ENCODE peak calls at places on chromosomes 3 and 15, in five cellular contexts. X, Q, B, V and N are unnamed samples.

GRCh38 chr15:77266708-77267387 is 153.1 kb downstream of the PEAK1 start:
- DNase-seq in Q (no peak), V (no peak), B (peak), X (no peak), N (no peak)

GRCh38 chr15:92624401-92624991 is 31.1 kb downstream of the FAM174B start:
- DNase-seq in V (no peak), X (no peak), B (peak), Q (no peak), N (no peak)

GRCh38 chr3:107431048-107431297 is 53.7 kb downstream of the CCDC54 start:
- DNase-seq in Q (no peak), V (no peak), B (no peak), X (no peak), N (peak)

GRCh38 chr3:183265157-183265642 is 12.1 kb downstream of the B3GNT5 start:
- DNase-seq in B (peak), X (no peak), Q (no peak), V (no peak), N (peak)

GRCh38 chr15:38818156-38818745 is 253.6 kb upstream of the RASGRP1 start:
- DNase-seq in B (no peak), V (no peak), Q (no peak), X (no peak), N (peak)

GRCh38 chr15:81387629-81388430 is 13.8 kb upstream of the TMC3 start:
- DNase-seq in X (no peak), V (no peak), B (no peak), Q (no peak), N (no peak)

GRCh38 chr3:56855856-56856538 is 54.2 kb upstream of the ARHGEF3 start:
- DNase-seq in V (peak), B (no peak), Q (peak), X (peak), N (peak)

GRCh38 chr3:127632441-127632840 is 3.5 kb downstream of the PODXL2 start:
- DNase-seq in X (no peak), V (no peak), Q (no peak), B (no peak), N (no peak)

GRCh38 chr3:42025388-42026138 is 63.7 kb upstream of the ULK4 start:
- DNase-seq in X (peak), V (no peak), B (peak), Q (peak), N (peak)

GRCh38 chr15:36899696-36900095 is 200.7 kb downstream of the MEIS2 start:
- DNase-seq in Q (no peak), X (no peak), V (no peak), B (no peak), N (no peak)

GRCh38 chr3:172397716-172398405 is 50.4 kb downstream of the GHSR start:
- DNase-seq in V (no peak), B (no peak), X (no peak), Q (no peak), N (no peak)

GRCh38 chr3:12708584-12709192 is 44.8 kb upstream of the RAF1 start:
- DNase-seq in Q (no peak), X (no peak), B (peak), V (no peak), N (no peak)

GRCh38 chr15:91970142-91970541 is 116.6 kb downstream of the SLCO3A1 start:
- DNase-seq in V (no peak), B (no peak), Q (peak), X (no peak), N (no peak)

GRCh38 chr3:134965849-134966248 is 170.8 kb downstream of the EPHB1 start:
- DNase-seq in Q (no peak), B (no peak), X (no peak), V (no peak), N (no peak)

GRCh38 chr3:171417813-171418212 is 42.4 kb downstream of the TNIK start:
- DNase-seq in Q (no peak), X (no peak), V (peak), B (peak), N (no peak)

GRCh38 chr15:98769867-98770266 is 121.5 kb downstream of the IGF1R start:
- DNase-seq in X (no peak), V (no peak), Q (no peak), B (no peak), N (no peak)

GRCh38 chr3:189122120-189122519 is 49.7 kb upstream of the TPRG1 start:
- DNase-seq in Q (no peak), B (no peak), V (no peak), X (no peak), N (no peak)

GRCh38 chr15:77516786-77517185 is 96.1 kb downstream of the HMG20A start:
- DNase-seq in Q (no peak), V (no peak), B (no peak), X (no peak), N (no peak)

GRCh38 chr3:122921791-122922651 is 105.5 kb downstream of the SEMA5B start:
- DNase-seq in X (peak), V (peak), B (no peak), Q (no peak), N (peak)

GRCh38 chr15:62868507-62868906 is 174.0 kb upstream of the TPM1 start:
- DNase-seq in B (no peak), X (no peak), Q (no peak), V (no peak), N (no peak)

GRCh38 chr15:89755701-89756100 is 4.7 kb upstream of the MESP1 start:
- DNase-seq in B (no peak), X (no peak), Q (no peak), V (no peak), N (no peak)

GRCh38 chr3:66495633-66496032 is 5.2 kb downstream of the LRIG1 start:
- DNase-seq in V (no peak), Q (peak), X (peak), B (no peak), N (peak)

GRCh38 chr3:168952551-168952950 is 711.0 kb downstream of the MECOM start:
- DNase-seq in X (peak), B (peak), V (peak), Q (no peak), N (no peak)

GRCh38 chr3:94544131-94544530 is 481.3 kb downstream of the NSUN3 start:
- DNase-seq in B (no peak), V (no peak), X (no peak), Q (no peak), N (no peak)

GRCh38 chr3:53709856-53710674 is 136.2 kb downstream of the CHDH start:
- DNase-seq in Q (peak), V (peak), X (peak), B (peak), N (peak)

GRCh38 chr3:13494463-13495350 is 14.6 kb downstream of the HDAC11 start:
- DNase-seq in B (no peak), Q (peak), V (no peak), X (peak), N (peak)

GRCh38 chr3:48656061-48656840 is 6.4 kb downstream of the CELSR3 start:
- DNase-seq in X (peak), B (peak), Q (peak), V (peak), N (peak)

GRCh38 chr3:111531446-111531845 is 10.6 kb upstream of the CD96 start:
- DNase-seq in V (no peak), X (no peak), Q (no peak), B (peak), N (no peak)

GRCh38 chr15:69304176-69304533 is 5.4 kb downstream of the PAQR5 start:
- DNase-seq in B (peak), Q (no peak), X (no peak), V (peak), N (no peak)

GRCh38 chr3:129542747-129543146 is 228 bp upstream of the H1-8 start:
- DNase-seq in B (no peak), X (no peak), Q (no peak), V (no peak), N (no peak)

GRCh38 chr3:183061431-183062172 is 37.7 kb downstream of the MCCC1 start:
- DNase-seq in V (no peak), B (peak), X (no peak), Q (no peak), N (no peak)

GRCh38 chr15:60423540-60423939 is 25.8 kb upstream of the ANXA2 start:
- DNase-seq in B (peak), Q (no peak), X (peak), V (peak), N (peak)

GRCh38 chr15:39896837-39897236 is 23.2 kb downstream of the GPR176 start:
- DNase-seq in V (no peak), Q (no peak), B (peak), X (no peak), N (no peak)

GRCh38 chr15:48323294-48323693 is 7.9 kb upstream of the DUT start:
- DNase-seq in Q (no peak), V (no peak), B (no peak), X (no peak), N (no peak)

GRCh38 chr3:177875786-177876476 is 660.3 kb upstream of the KCNMB2 start:
- DNase-seq in V (no peak), B (no peak), X (no peak), Q (no peak), N (no peak)

GRCh38 chr3:135860761-135861160 is 104.8 kb upstream of the PPP2R3A start:
- DNase-seq in Q (no peak), B (peak), V (no peak), X (no peak), N (no peak)

GRCh38 chr15:100042558-100042957 is 299.2 kb downstream of the ADAMTS17 start:
- DNase-seq in Q (no peak), V (no peak), X (no peak), B (peak), N (no peak)

GRCh38 chr3:31081031-31081662 is 186.7 kb upstream of the GADL1 start:
- DNase-seq in X (no peak), V (no peak), Q (no peak), B (no peak), N (no peak)

GRCh38 chr3:117105650-117106049 is 396.1 kb downstream of the TUSC7 start:
- DNase-seq in B (peak), X (no peak), Q (no peak), V (no peak), N (no peak)

GRCh38 chr3:55868347-55868746 is 381.2 kb upstream of the WNT5A start:
- DNase-seq in Q (peak), X (no peak), B (no peak), V (no peak), N (peak)

GRCh38 chr3:33299395-33300081 is 22.3 kb downstream of the FBXL2 start:
- DNase-seq in Q (no peak), B (peak), X (no peak), V (no peak), N (no peak)
- H3K27ac ChIP-seq in Q (no peak), B (peak), X (no peak), V (no peak), N (no peak)

DNA sequence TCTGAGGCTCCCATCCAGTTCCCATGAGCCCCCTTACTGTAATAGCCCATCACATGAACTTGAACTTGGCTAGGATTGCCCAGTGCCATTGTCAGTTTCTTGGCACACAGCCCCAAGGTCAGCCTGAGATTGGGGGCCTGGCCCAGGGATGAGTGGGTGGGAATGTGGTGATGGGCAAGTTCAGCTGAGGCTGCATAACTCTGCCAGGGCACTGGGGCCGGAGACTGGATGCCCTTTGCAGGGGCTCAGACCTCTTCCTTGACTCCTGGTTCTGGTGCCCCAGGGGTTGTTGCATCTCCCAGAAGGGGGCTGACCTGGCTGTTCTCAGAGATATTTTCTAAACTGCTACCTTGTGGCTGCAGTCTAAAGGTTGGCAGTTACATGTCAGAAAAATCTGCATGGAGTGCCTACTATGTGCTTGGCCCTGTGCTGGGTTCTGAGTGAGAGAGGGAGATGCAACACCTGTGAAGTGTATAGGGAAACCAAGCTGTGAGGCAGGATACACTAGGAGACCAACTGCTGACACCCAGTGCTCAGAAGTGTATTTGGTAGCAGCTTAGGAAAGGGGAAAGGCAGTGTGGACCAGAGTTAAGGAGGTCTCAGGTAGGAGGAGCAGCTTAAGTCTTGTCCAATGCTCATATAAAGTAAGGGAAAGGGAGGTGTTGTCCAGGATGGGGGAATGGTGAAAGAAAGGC is 74.8 kb upstream of the PRR23C start:
- DNase-seq in B (no peak), Q (no peak), V (no peak), X (no peak), N (no peak)
- H3K4me2 ChIP-seq in B (no peak), Q (no peak), V (no peak), X (no peak), N (no peak)

GRCh38 chr3:130829575-130829947 is 64.3 kb upstream of the ATP2C1 start:
- DNase-seq in Q (no peak), B (no peak), V (no peak), X (no peak), N (no peak)

GRCh38 chr3:130825762-130826297 is 68.1 kb upstream of the ATP2C1 start:
- DNase-seq in B (no peak), X (no peak), Q (no peak), V (no peak), N (no peak)

GRCh38 chr3:130826516-130826915 is 67.4 kb upstream of the ATP2C1 start:
- DNase-seq in X (no peak), B (no peak), Q (no peak), V (no peak), N (no peak)

GRCh38 chr3:130828931-130829574 is 64.8 kb upstream of the ATP2C1 start:
- DNase-seq in Q (no peak), B (no peak), X (no peak), V (no peak), N (no peak)

DNA sequence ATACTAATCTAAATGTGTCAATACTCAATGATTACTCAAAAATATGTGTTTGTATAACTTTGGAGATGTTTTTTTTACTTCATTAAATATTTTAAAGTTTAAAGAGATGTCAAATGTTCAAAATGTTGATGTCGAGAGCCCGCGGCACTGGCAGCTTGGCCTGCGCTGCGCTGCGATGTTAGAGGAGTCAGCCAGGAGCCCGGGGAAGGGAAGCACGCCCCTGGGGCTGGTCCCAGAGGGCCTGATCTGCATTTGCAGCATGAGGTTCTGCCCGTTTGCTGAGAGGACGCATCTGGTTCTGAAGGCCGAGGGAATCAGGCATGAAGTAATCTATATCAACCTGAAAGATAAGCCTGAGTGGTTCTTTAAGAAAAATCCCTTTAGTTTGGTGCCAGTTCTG is 66.4 kb upstream of the ATP2C1 start:
- DNase-seq in B (no peak), X (no peak), V (no peak), Q (no peak), N (no peak)
- H3K27ac ChIP-seq in B (no peak), X (no peak), V (no peak), Q (no peak), N (no peak)

GRCh38 chr3:140433431-140433830 is 244.4 kb upstream of the TRIM42 start:
- DNase-seq in Q (no peak), B (no peak), X (no peak), V (no peak), N (no peak)

GRCh38 chr3:140434261-140434905 is 243.5 kb upstream of the TRIM42 start:
- DNase-seq in Q (no peak), V (no peak), X (no peak), B (no peak), N (no peak)

GRCh38 chr3:140430494-140430893 is 247.4 kb upstream of the TRIM42 start:
- DNase-seq in V (no peak), Q (no peak), B (no peak), X (no peak), N (no peak)

GRCh38 chr3:140429791-140430190 is 248.1 kb upstream of the TRIM42 start:
- DNase-seq in V (no peak), X (no peak), Q (no peak), B (no peak), N (no peak)

GRCh38 chr3:140432176-140432753 is 245.6 kb upstream of the TRIM42 start:
- DNase-seq in V (no peak), X (no peak), B (peak), Q (no peak), N (no peak)
- H3K4me2 ChIP-seq in V (no peak), X (no peak), B (no peak), Q (no peak), N (no peak)